ENCODE peak calls at places on chromosome 9, in ten cellular contexts. One of them, this sample, is unnamed.

GRCh38 chr9:124735121-124735520 is 36.0 kb downstream of the NR6A1 start:
- DNase-seq in uterus: no peak
- DNase-seq in neural crest cell: no peak
- DNase-seq in DMS153: no peak
- DNase-seq in HTR-8/SVneo: peak
- DNase-seq in activated CD8-positive, alpha-beta T cell treated with anti-CD3 and anti-CD28 coated beads for 36 hours: peak
- DNase-seq in sigmoid colon: no peak
- DNase-seq in GM19239: no peak
- DNase-seq in amniotic stem cell: no peak
- DNase-seq in head of caudate nucleus: no peak
- DNase-seq in this sample: no peak

GRCh38 chr9:16090907-16091629 is 538.2 kb downstream of the CCDC171 start:
- DNase-seq in uterus: no peak
- DNase-seq in neural crest cell: no peak
- DNase-seq in DMS153: no peak
- DNase-seq in HTR-8/SVneo: no peak
- DNase-seq in activated CD8-positive, alpha-beta T cell treated with anti-CD3 and anti-CD28 coated beads for 36 hours: no peak
- DNase-seq in sigmoid colon: no peak
- DNase-seq in GM19239: no peak
- DNase-seq in amniotic stem cell: no peak
- DNase-seq in head of caudate nucleus: no peak
- DNase-seq in this sample: no peak

GRCh38 chr9:134734270-134734669 is 92.7 kb downstream of the COL5A1 start:
- DNase-seq in uterus: peak
- DNase-seq in neural crest cell: no peak
- DNase-seq in DMS153: no peak
- DNase-seq in HTR-8/SVneo: peak
- DNase-seq in activated CD8-positive, alpha-beta T cell treated with anti-CD3 and anti-CD28 coated beads for 36 hours: no peak
- DNase-seq in sigmoid colon: peak
- DNase-seq in GM19239: no peak
- DNase-seq in amniotic stem cell: no peak
- DNase-seq in head of caudate nucleus: no peak
- DNase-seq in this sample: no peak

GRCh38 chr9:122781671-122782070 is 7.1 kb upstream of the OR5C1 start:
- DNase-seq in uterus: no peak
- DNase-seq in neural crest cell: no peak
- DNase-seq in DMS153: no peak
- DNase-seq in HTR-8/SVneo: no peak
- DNase-seq in activated CD8-positive, alpha-beta T cell treated with anti-CD3 and anti-CD28 coated beads for 36 hours: no peak
- DNase-seq in sigmoid colon: no peak
- DNase-seq in GM19239: no peak
- DNase-seq in amniotic stem cell: no peak
- DNase-seq in head of caudate nucleus: no peak
- DNase-seq in this sample: no peak

GRCh38 chr9:13279284-13280162 is at the start of gene MPDZ:
- DNase-seq in uterus: peak
- DNase-seq in neural crest cell: peak
- DNase-seq in DMS153: peak
- DNase-seq in HTR-8/SVneo: peak
- DNase-seq in activated CD8-positive, alpha-beta T cell treated with anti-CD3 and anti-CD28 coated beads for 36 hours: peak
- DNase-seq in sigmoid colon: peak
- DNase-seq in GM19239: no peak
- DNase-seq in amniotic stem cell: no peak
- DNase-seq in head of caudate nucleus: peak
- DNase-seq in this sample: no peak

GRCh38 chr9:134231767-134232166 is 67.4 kb upstream of the RNU6ATAC start:
- DNase-seq in uterus: no peak
- DNase-seq in neural crest cell: no peak
- DNase-seq in DMS153: no peak
- DNase-seq in HTR-8/SVneo: no peak
- DNase-seq in activated CD8-positive, alpha-beta T cell treated with anti-CD3 and anti-CD28 coated beads for 36 hours: no peak
- DNase-seq in sigmoid colon: no peak
- DNase-seq in GM19239: no peak
- DNase-seq in amniotic stem cell: no peak
- DNase-seq in head of caudate nucleus: no peak
- DNase-seq in this sample: no peak

GRCh38 chr9:122116040-122116439 is 22.9 kb upstream of the TTLL11 start:
- DNase-seq in uterus: no peak
- DNase-seq in neural crest cell: no peak
- DNase-seq in DMS153: no peak
- DNase-seq in HTR-8/SVneo: no peak
- DNase-seq in activated CD8-positive, alpha-beta T cell treated with anti-CD3 and anti-CD28 coated beads for 36 hours: no peak
- DNase-seq in sigmoid colon: no peak
- DNase-seq in GM19239: no peak
- DNase-seq in amniotic stem cell: no peak
- DNase-seq in head of caudate nucleus: no peak
- DNase-seq in this sample: no peak

GRCh38 chr9:135403733-135404450 is 75.7 kb upstream of the PPP1R26 start:
- DNase-seq in uterus: no peak
- DNase-seq in neural crest cell: no peak
- DNase-seq in DMS153: no peak
- DNase-seq in HTR-8/SVneo: no peak
- DNase-seq in activated CD8-positive, alpha-beta T cell treated with anti-CD3 and anti-CD28 coated beads for 36 hours: no peak
- DNase-seq in sigmoid colon: no peak
- DNase-seq in GM19239: no peak
- DNase-seq in amniotic stem cell: no peak
- DNase-seq in head of caudate nucleus: no peak
- DNase-seq in this sample: no peak

GRCh38 chr9:34710023-34710422 is at the start of gene CCL21:
- DNase-seq in uterus: peak
- DNase-seq in neural crest cell: no peak
- DNase-seq in DMS153: no peak
- DNase-seq in HTR-8/SVneo: no peak
- DNase-seq in activated CD8-positive, alpha-beta T cell treated with anti-CD3 and anti-CD28 coated beads for 36 hours: no peak
- DNase-seq in sigmoid colon: no peak
- DNase-seq in GM19239: no peak
- DNase-seq in amniotic stem cell: no peak
- DNase-seq in head of caudate nucleus: no peak
- DNase-seq in this sample: no peak

GRCh38 chr9:31089822-31090221 is 1294.6 kb upstream of the ACO1 start:
- DNase-seq in uterus: no peak
- DNase-seq in neural crest cell: no peak
- DNase-seq in DMS153: no peak
- DNase-seq in HTR-8/SVneo: no peak
- DNase-seq in activated CD8-positive, alpha-beta T cell treated with anti-CD3 and anti-CD28 coated beads for 36 hours: no peak
- DNase-seq in sigmoid colon: no peak
- DNase-seq in GM19239: no peak
- DNase-seq in amniotic stem cell: no peak
- DNase-seq in head of caudate nucleus: no peak
- DNase-seq in this sample: no peak

GRCh38 chr9:8579661-8580060 is 780.1 kb upstream of the DMAC1 start:
- DNase-seq in uterus: no peak
- DNase-seq in neural crest cell: no peak
- DNase-seq in DMS153: no peak
- DNase-seq in HTR-8/SVneo: no peak
- DNase-seq in activated CD8-positive, alpha-beta T cell treated with anti-CD3 and anti-CD28 coated beads for 36 hours: no peak
- DNase-seq in sigmoid colon: no peak
- DNase-seq in GM19239: no peak
- DNase-seq in amniotic stem cell: no peak
- DNase-seq in head of caudate nucleus: no peak
- DNase-seq in this sample: no peak

GRCh38 chr9:30670805-30671562 is 1713.5 kb upstream of the ACO1 start:
- DNase-seq in uterus: no peak
- DNase-seq in neural crest cell: no peak
- DNase-seq in DMS153: no peak
- DNase-seq in HTR-8/SVneo: no peak
- DNase-seq in activated CD8-positive, alpha-beta T cell treated with anti-CD3 and anti-CD28 coated beads for 36 hours: no peak
- DNase-seq in sigmoid colon: no peak
- DNase-seq in GM19239: no peak
- DNase-seq in amniotic stem cell: no peak
- DNase-seq in head of caudate nucleus: no peak
- DNase-seq in this sample: no peak

GRCh38 chr9:135565636-135566035 is 4.1 kb downstream of the PAEP start:
- DNase-seq in uterus: no peak
- DNase-seq in neural crest cell: no peak
- DNase-seq in DMS153: no peak
- DNase-seq in HTR-8/SVneo: no peak
- DNase-seq in activated CD8-positive, alpha-beta T cell treated with anti-CD3 and anti-CD28 coated beads for 36 hours: no peak
- DNase-seq in sigmoid colon: no peak
- DNase-seq in GM19239: no peak
- DNase-seq in amniotic stem cell: no peak
- DNase-seq in head of caudate nucleus: no peak
- DNase-seq in this sample: no peak

This sample was measured in RWPE2.